ENCODE peak calls at places on chromosomes 16 and 17, in five cellular contexts. Y, U, F, M and Q are unnamed samples.

GRCh38 chr16:68902376-68903345 is 59.3 kb downstream of the TANGO6 start:
- DNase-seq in F (no peak), M (peak), U (peak), Y (peak), Q (peak)

GRCh38 chr16:83068686-83069085 is 441.9 kb downstream of the CDH13 start:
- DNase-seq in Y (no peak), F (no peak), U (peak), M (peak), Q (no peak)

GRCh38 chr16:28188085-28188916 is 23.5 kb downstream of the XPO6 start:
- DNase-seq in F (no peak), Y (no peak), U (no peak), M (peak), Q (no peak)

GRCh38 chr17:850828-851759 is 68.9 kb downstream of the MRM3 start:
- DNase-seq in Y (no peak), U (peak), F (no peak), M (peak), Q (no peak)

GRCh38 chr16:1918890-1919679 is 870 bp upstream of the HS3ST6 start:
- DNase-seq in Y (no peak), U (no peak), M (no peak), F (no peak), Q (no peak)

GRCh38 chr16:4660454-4661007 is 32.8 kb upstream of the NUDT16L1 start:
- DNase-seq in M (peak), Y (no peak), F (peak), U (peak), Q (no peak)

GRCh38 chr17:50062323-50063243 is 6.7 kb downstream of the ITGA3 start:
- DNase-seq in M (peak), Y (no peak), F (no peak), U (peak), Q (peak)

GRCh38 chr17:7445011-7445927 is at the start of gene CHRNB1:
- DNase-seq in M (no peak), F (peak), U (peak), Y (peak), Q (no peak)

GRCh38 chr17:32323784-32324590 is 18.0 kb downstream of the C17orf75 start:
- DNase-seq in F (no peak), M (peak), U (no peak), Y (no peak), Q (peak)

GRCh38 chr16:12721841-12722467 is 81.7 kb downstream of the CPPED1 start:
- DNase-seq in F (no peak), M (no peak), U (no peak), Y (no peak), Q (no peak)